ENCODE peak calls at places on chromosomes 7 and 10, in six cellular contexts. U, Y, T, H, G and S are unnamed samples. For H3K27me3, the result is how much of the 10 kb centered on the place peaks cover.

GRCh38 chr10:122845783-122846332 is at the start of gene CUZD1:
- DNase-seq in G (no peak), T (no peak), Y (no peak), U (no peak), H (no peak), S (no peak)

GRCh38 chr7:10483671-10484070 is 490.0 kb upstream of the PHF14 start:
- DNase-seq in G (peak), H (no peak), Y (no peak), U (no peak), T (no peak), S (no peak)

GRCh38 chr7:120550494-120551048 is 277.6 kb downstream of the KCND2 start:
- DNase-seq in T (peak), U (no peak), Y (no peak), H (no peak), G (no peak), S (peak)

GRCh38 chr10:87761892-87762291 is 56.1 kb downstream of the ATAD1 start:
- DNase-seq in G (peak), H (no peak), T (peak), U (no peak), Y (no peak), S (peak)

GRCh38 chr7:127838816-127839415 is 186.9 kb downstream of the SND1 start:
- DNase-seq in T (no peak), Y (no peak), H (no peak), G (peak), U (peak), S (peak)

GRCh38 chr10:28558923-28559508 is 26.1 kb downstream of the WAC start:
- DNase-seq in T (no peak), H (no peak), Y (peak), G (no peak), U (no peak), S (no peak)

GRCh38 chr7:1283337-1283736 is 50.7 kb downstream of the UNCX start:
- DNase-seq in H (no peak), U (no peak), Y (no peak), G (no peak), T (no peak), S (no peak)

GRCh38 chr10:125057158-125058001 is 103.0 kb downstream of the CTBP2 start:
- DNase-seq in T (peak), H (peak), U (peak), Y (peak), G (peak), S (peak)

GRCh38 chr7:47506716-47507354 is 75.1 kb downstream of the TNS3 start:
- DNase-seq in T (no peak), H (no peak), U (peak), Y (peak), G (no peak), S (peak)

GRCh38 chr7:127035203-127035849 is 217.4 kb downstream of the GRM8 start:
- DNase-seq in G (no peak), U (no peak), T (no peak), H (no peak), Y (no peak), S (no peak)

GRCh38 chr7:46160861-46161260 is 239.8 kb upstream of the IGFBP3 start:
- DNase-seq in G (no peak), H (no peak), Y (no peak), U (no peak), T (no peak), S (no peak)

GRCh38 chr10:13348216-13349017 is at the start of gene SEPHS1:
- DNase-seq in U (peak), Y (peak), T (peak), G (peak), H (peak), S (peak)

GRCh38 chr10:129849452-129849750 is 114.7 kb downstream of the EBF3 start:
- DNase-seq in U (no peak), Y (no peak), T (no peak), G (no peak), H (no peak), S (no peak)

GRCh38 chr10:89173075-89173474 is 34.0 kb downstream of the CH25H start:
- DNase-seq in H (no peak), Y (no peak), T (no peak), G (no peak), U (no peak), S (no peak)

GRCh38 chr7:98266840-98267239 is 14.6 kb upstream of the BRI3 start:
- DNase-seq in H (no peak), G (peak), U (no peak), Y (no peak), T (no peak), S (no peak)

GRCh38 chr10:2985729-2986232 is 81.6 kb upstream of the PFKP start:
- DNase-seq in G (peak), H (no peak), U (no peak), T (no peak), Y (no peak), S (peak)

GRCh38 chr10:94083662-94084323 is 90.1 kb downstream of the PLCE1 start:
- DNase-seq in Y (no peak), T (no peak), G (no peak), H (no peak), U (no peak), S (no peak)

GRCh38 chr7:120805636-120806388 is 52.1 kb downstream of the TSPAN12 start:
- DNase-seq in G (peak), U (peak), T (peak), H (peak), Y (peak), S (peak)

GRCh38 chr10:77111611-77112550 is 525.7 kb downstream of the KCNMA1 start:
- DNase-seq in U (no peak), G (peak), H (no peak), Y (peak), T (peak), S (peak)

GRCh38 chr10:71084061-71084817 is 128.1 kb upstream of the UNC5B start:
- DNase-seq in H (no peak), Y (no peak), T (no peak), U (no peak), G (no peak), S (no peak)

GRCh38 chr10:103660364-103661197 is 167.1 kb downstream of the NEURL1 start:
- DNase-seq in Y (no peak), H (no peak), U (no peak), T (peak), G (peak), S (peak)

GRCh38 chr10:75042292-75042974 is 69.0 kb upstream of the SAMD8 start:
- DNase-seq in T (no peak), H (no peak), U (no peak), Y (peak), G (peak), S (peak)

GRCh38 chr10:79443338-79444242 is 1.8 kb downstream of the ZCCHC24 start:
- DNase-seq in G (peak), H (no peak), T (no peak), Y (no peak), U (no peak), S (no peak)

GRCh38 chr10:119438717-119439116 is 103.8 kb downstream of the RGS10 start:
- DNase-seq in U (no peak), T (no peak), H (no peak), Y (no peak), G (no peak), S (no peak)

GRCh38 chr10:96587255-96588059 is 645 bp upstream of the TM9SF3 start:
- DNase-seq in T (peak), G (peak), Y (no peak), U (peak), H (peak), S (peak)

GRCh38 chr7:108083980-108084379 is 46.2 kb downstream of the LAMB4 start:
- DNase-seq in U (no peak), Y (no peak), T (peak), H (no peak), G (no peak), S (no peak)

GRCh38 chr10:46557319-46558140 is 1.1 kb upstream of the GPRIN2 start:
- DNase-seq in G (no peak), U (peak), H (peak), T (no peak), Y (no peak), S (no peak)

GRCh38 chr7:33185786-33186185 is 56.4 kb downstream of the BBS9 start:
- DNase-seq in Y (peak), U (no peak), G (peak), H (no peak), T (peak), S (peak)

GRCh38 chr10:9045311-9045710 is 990.8 kb downstream of the GATA3 start:
- DNase-seq in G (no peak), U (no peak), T (no peak), H (no peak), Y (no peak), S (no peak)

GRCh38 chr10:102819054-102819453 is 18.2 kb downstream of the CYP17A1 start:
- DNase-seq in T (no peak), G (no peak), U (no peak), Y (no peak), H (peak), S (no peak)

GRCh38 chr7:137954614-137955013 is 47.3 kb downstream of the CREB3L2 start:
- DNase-seq in G (no peak), Y (no peak), H (no peak), U (no peak), T (no peak), S (no peak)

GRCh38 chr10:99235469-99235871 is at the start of gene HPSE2:
- DNase-seq in U (no peak), T (no peak), H (no peak), G (no peak), Y (no peak), S (no peak)

GRCh38 chr7:106317971-106318370 is 33.2 kb upstream of the NAMPT start:
- DNase-seq in H (no peak), T (no peak), U (no peak), Y (no peak), G (peak), S (no peak)

GRCh38 chr7:184768-185264 is 7.6 kb upstream of the FAM20C start:
- DNase-seq in H (no peak), G (peak), U (no peak), T (no peak), Y (no peak), S (no peak)

GRCh38 chr10:124600051-124600880 is 138.6 kb downstream of the LHPP start:
- DNase-seq in G (no peak), Y (no peak), T (no peak), H (no peak), U (no peak), S (no peak)

GRCh38 chr7:7970620-7971307 is 2.2 kb downstream of the GLCCI1 start:
- DNase-seq in Y (no peak), T (peak), H (no peak), G (no peak), U (no peak), S (no peak)

DNA sequence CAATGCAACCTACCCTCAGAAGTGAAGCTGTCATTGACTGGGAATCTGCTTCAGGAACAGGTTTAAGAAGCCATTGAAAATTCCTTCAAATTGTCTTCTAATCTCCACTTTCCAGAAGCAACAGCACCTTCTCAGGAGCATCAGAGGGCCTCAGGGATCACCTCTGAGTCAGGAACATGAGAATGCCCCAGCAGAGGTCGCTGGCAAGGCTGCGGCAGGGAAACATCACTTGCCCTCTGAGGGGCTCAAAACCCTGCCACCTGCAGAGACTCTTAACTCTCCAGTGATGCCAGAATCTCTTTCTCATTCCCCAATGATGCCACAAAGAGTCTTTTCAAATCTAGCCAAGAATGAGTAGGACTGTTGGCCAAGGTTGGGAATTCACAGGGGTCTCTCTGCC is 5.9 kb upstream of the MAPK8 start:
- DNase-seq in Y (no peak), H (no peak), G (no peak), T (no peak), U (no peak), S (no peak)
- TF ChIP-seq CTCF in Y (no peak), H (no peak), G (no peak), T (no peak), U (no peak), S (no peak)

GRCh38 chr7:156122752-156123354 is 310.6 kb upstream of the SHH start:
- DNase-seq in Y (no peak), H (no peak), G (no peak), U (no peak), T (no peak), S (no peak)

GRCh38 chr7:156121434-156121833 is 309.2 kb upstream of the SHH start:
- DNase-seq in Y (no peak), H (no peak), G (no peak), T (no peak), U (no peak), S (no peak)

GRCh38 chr7:156123362-156123761 is 311.1 kb upstream of the SHH start:
- DNase-seq in T (no peak), G (no peak), Y (no peak), U (no peak), H (no peak), S (no peak)

GRCh38 chr7:156120552-156120951 is 308.3 kb upstream of the SHH start:
- DNase-seq in G (no peak), T (no peak), Y (no peak), U (no peak), H (no peak), S (no peak)

GRCh38 chr7:156121956-156122355 is 309.7 kb upstream of the SHH start:
- DNase-seq in T (no peak), U (no peak), Y (no peak), H (no peak), G (no peak), S (no peak)
- H3K27me3 ChIP-seq in T (under half), U (under half), Y (under half), H (under half), G (under half), S (under half)

GRCh38 chr7:2510909-2511768 is 8.4 kb upstream of the LFNG start:
- DNase-seq in T (no peak), G (no peak), Y (no peak), U (no peak), H (no peak), S (no peak)

GRCh38 chr7:2511769-2512168 is 7.8 kb upstream of the LFNG start:
- DNase-seq in U (no peak), G (no peak), Y (no peak), T (no peak), H (no peak), S (no peak)

GRCh38 chr7:2509298-2509906 is 10.2 kb upstream of the LFNG start:
- DNase-seq in T (no peak), Y (no peak), G (no peak), H (no peak), U (no peak), S (no peak)

GRCh38 chr7:2508327-2509231 is 11.0 kb upstream of the LFNG start:
- DNase-seq in T (peak), Y (no peak), G (no peak), H (peak), U (no peak), S (peak)

DNA sequence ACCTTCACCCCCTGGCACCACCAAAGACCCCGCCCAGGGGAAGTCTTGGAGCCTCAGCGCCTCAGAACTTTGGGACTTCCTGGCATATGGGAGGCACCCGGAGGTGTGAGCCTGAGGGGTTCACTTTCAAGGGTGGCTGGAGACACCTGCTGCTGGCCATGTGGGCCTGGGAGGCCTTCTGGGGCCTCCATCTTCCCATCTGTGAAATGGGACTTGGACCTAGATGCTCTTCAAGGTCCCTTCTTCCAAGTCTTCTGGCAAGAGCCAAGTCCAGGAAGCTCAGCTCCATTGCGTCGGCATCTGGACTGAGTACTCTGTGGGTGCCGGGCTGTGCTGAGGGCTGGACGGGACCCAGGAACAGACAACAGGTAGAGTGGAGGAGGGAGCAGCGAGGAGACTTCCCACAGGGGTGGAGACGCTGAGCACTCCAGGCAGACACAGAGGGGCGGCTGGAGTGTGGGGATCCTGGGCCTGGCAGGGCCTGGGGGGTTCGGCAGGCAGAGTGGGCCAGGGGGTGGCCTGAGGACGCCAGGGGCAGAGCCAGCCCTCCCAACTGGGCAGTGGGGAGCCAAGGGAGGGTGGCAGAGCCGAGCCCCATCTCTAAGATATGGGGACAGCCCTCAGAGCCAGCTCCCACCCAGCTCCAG is 9.3 kb upstream of the LFNG start:
- DNase-seq in H (no peak), T (no peak), Y (no peak), U (no peak), G (no peak), S (no peak)
- H3K27ac ChIP-seq in H (no peak), T (no peak), Y (no peak), U (peak), G (no peak), S (no peak)

DNA sequence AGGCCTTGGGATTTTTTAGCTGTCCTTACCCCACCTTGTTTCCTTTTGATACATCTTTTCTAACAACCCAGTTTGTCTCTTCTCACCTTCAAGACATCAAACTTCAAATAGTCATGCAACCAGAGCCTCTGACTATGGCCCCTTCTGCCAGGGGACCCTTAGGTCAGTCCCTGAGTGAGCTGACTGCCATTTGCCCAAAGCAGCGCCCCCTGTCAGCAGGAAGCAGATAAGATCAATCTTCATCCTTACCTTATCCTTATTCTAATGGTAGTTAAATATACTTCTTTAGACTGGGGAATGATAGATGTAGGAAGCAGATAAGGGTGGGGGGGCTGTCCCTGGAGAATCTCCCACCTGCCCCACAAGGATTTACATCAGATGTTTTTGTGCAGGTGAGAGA is 29.8 kb upstream of the CDC14C start:
- DNase-seq in H (no peak), U (no peak), Y (no peak), T (no peak), G (no peak), S (no peak)
- TF ChIP-seq CTCF in H (no peak), U (no peak), Y (no peak), T (no peak), G (no peak), S (no peak)

DNA sequence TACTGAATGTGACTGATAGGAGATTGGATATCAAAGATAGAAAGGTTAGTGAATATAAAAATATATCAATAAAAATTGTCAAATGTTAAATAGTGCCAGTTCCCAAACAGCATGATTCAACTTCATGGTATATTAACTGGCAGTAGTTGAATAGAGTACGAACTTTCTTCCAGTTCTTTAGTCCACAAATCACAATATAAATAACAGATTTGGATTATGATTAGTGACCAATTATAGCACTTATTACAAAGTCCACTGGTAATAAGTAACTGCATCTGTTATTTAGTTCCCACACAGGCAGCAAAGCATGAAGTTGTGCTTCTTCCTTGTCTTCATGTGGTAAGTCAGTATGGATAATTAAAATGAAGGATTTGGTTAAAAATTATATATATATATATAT is 243.0 kb upstream of the VWC2 start:
- DNase-seq in U (no peak), T (no peak), H (no peak), G (no peak), Y (no peak), S (no peak)
- H3K27me3 ChIP-seq in U (under half), T (under half), H (under half), G (under half), Y (under half), S (under half)